ENCODE peak calls at places on chromosomes 6 and 20, in nine cellular contexts. One of them, this sample, is unnamed.

GRCh38 chr20:4714818-4715217 is 6.9 kb upstream of the PRND start:
- DNase-seq in brain microvascular endothelial cell: no peak
- DNase-seq in HCT116: no peak
- DNase-seq in ovary: no peak
- DNase-seq in effector memory CD4-positive, alpha-beta T cell: no peak
- DNase-seq in NT2/D1: no peak
- DNase-seq in body of pancreas: no peak
- DNase-seq in upper lobe of left lung: no peak
- DNase-seq in HepG2: no peak
- DNase-seq in this sample: no peak

GRCh38 chr20:2330090-2330695 is 34.4 kb downstream of the TGM3 start:
- DNase-seq in brain microvascular endothelial cell: no peak
- DNase-seq in NT2/D1: no peak
- DNase-seq in upper lobe of left lung: no peak
- DNase-seq in HCT116: no peak
- DNase-seq in HepG2: no peak
- DNase-seq in body of pancreas: peak; percentile 50
- DNase-seq in ovary: no peak
- DNase-seq in effector memory CD4-positive, alpha-beta T cell: no peak
- DNase-seq in this sample: no peak

GRCh38 chr20:58161192-58161591 is 67.3 kb downstream of the ANKRD60 start:
- DNase-seq in NT2/D1: no peak
- DNase-seq in HCT116: no peak
- DNase-seq in HepG2: no peak
- DNase-seq in body of pancreas: no peak
- DNase-seq in effector memory CD4-positive, alpha-beta T cell: no peak
- DNase-seq in ovary: no peak
- DNase-seq in brain microvascular endothelial cell: no peak
- DNase-seq in upper lobe of left lung: no peak
- DNase-seq in this sample: no peak

GRCh38 chr20:1696521-1697209 is 39.1 kb upstream of the SIRPG start:
- DNase-seq in HCT116: no peak
- DNase-seq in HepG2: no peak
- DNase-seq in NT2/D1: no peak
- DNase-seq in upper lobe of left lung: no peak
- DNase-seq in brain microvascular endothelial cell: no peak
- DNase-seq in ovary: no peak
- DNase-seq in effector memory CD4-positive, alpha-beta T cell: no peak
- DNase-seq in body of pancreas: no peak
- DNase-seq in this sample: no peak

GRCh38 chr20:17500271-17500670 is 30.9 kb downstream of the BFSP1 start:
- DNase-seq in upper lobe of left lung: peak; percentile 8
- DNase-seq in NT2/D1: no peak
- DNase-seq in HCT116: no peak
- DNase-seq in ovary: no peak
- DNase-seq in brain microvascular endothelial cell: no peak
- DNase-seq in effector memory CD4-positive, alpha-beta T cell: no peak
- DNase-seq in HepG2: no peak
- DNase-seq in body of pancreas: no peak
- DNase-seq in this sample: no peak

GRCh38 chr20:15162061-15162740 is 824.8 kb upstream of the FLRT3 start:
- DNase-seq in effector memory CD4-positive, alpha-beta T cell: no peak
- DNase-seq in brain microvascular endothelial cell: no peak
- DNase-seq in HCT116: no peak
- DNase-seq in body of pancreas: no peak
- DNase-seq in NT2/D1: no peak
- DNase-seq in ovary: no peak
- DNase-seq in HepG2: no peak
- DNase-seq in upper lobe of left lung: no peak
- DNase-seq in this sample: peak; percentile 18

GRCh38 chr6:99002826-99003225 is 55.1 kb upstream of the FBXL4 start:
- DNase-seq in HepG2: no peak
- DNase-seq in HCT116: no peak
- DNase-seq in effector memory CD4-positive, alpha-beta T cell: no peak
- DNase-seq in ovary: no peak
- DNase-seq in upper lobe of left lung: no peak
- DNase-seq in NT2/D1: no peak
- DNase-seq in body of pancreas: no peak
- DNase-seq in brain microvascular endothelial cell: no peak
- DNase-seq in this sample: no peak

GRCh38 chr20:63957004-63957689 is 931 bp upstream of the UCKL1 start:
- DNase-seq in NT2/D1: peak; percentile 65
- DNase-seq in effector memory CD4-positive, alpha-beta T cell: peak; percentile 61
- DNase-seq in brain microvascular endothelial cell: no peak
- DNase-seq in upper lobe of left lung: peak; percentile 55
- DNase-seq in ovary: peak; percentile 79
- DNase-seq in HepG2: peak; percentile 85
- DNase-seq in body of pancreas: peak; percentile 68
- DNase-seq in HCT116: peak; percentile 73
- DNase-seq in this sample: peak; percentile 62

GRCh38 chr6:30647802-30648460 is 998 bp downstream of the C6orf136 start:
- DNase-seq in upper lobe of left lung: no peak
- DNase-seq in effector memory CD4-positive, alpha-beta T cell: no peak
- DNase-seq in HepG2: no peak
- DNase-seq in HCT116: no peak
- DNase-seq in ovary: no peak
- DNase-seq in body of pancreas: no peak
- DNase-seq in brain microvascular endothelial cell: no peak
- DNase-seq in NT2/D1: no peak
- DNase-seq in this sample: no peak

GRCh38 chr20:45067558-45067957 is 33.4 kb downstream of the KCNS1 start:
- DNase-seq in body of pancreas: no peak
- DNase-seq in ovary: no peak
- DNase-seq in HCT116: no peak
- DNase-seq in effector memory CD4-positive, alpha-beta T cell: no peak
- DNase-seq in upper lobe of left lung: no peak
- DNase-seq in HepG2: no peak
- DNase-seq in brain microvascular endothelial cell: no peak
- DNase-seq in NT2/D1: no peak
- DNase-seq in this sample: no peak

GRCh38 chr6:158488065-158488464 is 71.8 kb upstream of the TMEM181 start:
- DNase-seq in upper lobe of left lung: no peak
- DNase-seq in body of pancreas: no peak
- DNase-seq in HCT116: peak; percentile 63
- DNase-seq in HepG2: no peak
- DNase-seq in brain microvascular endothelial cell: peak; percentile 94
- DNase-seq in effector memory CD4-positive, alpha-beta T cell: no peak
- DNase-seq in NT2/D1: no peak
- DNase-seq in ovary: no peak
- DNase-seq in this sample: no peak

GRCh38 chr20:63222541-63222940 is 6.6 kb upstream of the YTHDF1 start:
- DNase-seq in brain microvascular endothelial cell: no peak
- DNase-seq in upper lobe of left lung: no peak
- DNase-seq in ovary: no peak
- DNase-seq in NT2/D1: no peak
- DNase-seq in HepG2: no peak
- DNase-seq in HCT116: no peak
- DNase-seq in effector memory CD4-positive, alpha-beta T cell: no peak
- DNase-seq in body of pancreas: no peak
- DNase-seq in this sample: no peak

GRCh38 chr6:154356690-154357089 is at the start of gene IPCEF1:
- DNase-seq in brain microvascular endothelial cell: no peak
- DNase-seq in body of pancreas: no peak
- DNase-seq in effector memory CD4-positive, alpha-beta T cell: no peak
- DNase-seq in HCT116: no peak
- DNase-seq in HepG2: no peak
- DNase-seq in upper lobe of left lung: no peak
- DNase-seq in NT2/D1: no peak
- DNase-seq in ovary: no peak
- DNase-seq in this sample: no peak

GRCh38 chr6:3294921-3295871 is 36.4 kb downstream of the PSMG4 start:
- DNase-seq in effector memory CD4-positive, alpha-beta T cell: no peak
- DNase-seq in HCT116: no peak
- DNase-seq in body of pancreas: peak; percentile 30
- DNase-seq in HepG2: peak; percentile 25
- DNase-seq in NT2/D1: no peak
- DNase-seq in brain microvascular endothelial cell: no peak
- DNase-seq in upper lobe of left lung: no peak
- DNase-seq in ovary: no peak
- DNase-seq in this sample: no peak
- H3K36me3 ChIP-seq in effector memory CD4-positive, alpha-beta T cell: no peaks in the 10 kb centered on the region
- H3K36me3 ChIP-seq in HCT116: no peaks in the 10 kb centered on the region
- H3K36me3 ChIP-seq in body of pancreas: no peaks in the 10 kb centered on the region
- H3K36me3 ChIP-seq in HepG2: peaks cover 83% of the 10 kb centered on the region
- H3K36me3 ChIP-seq in NT2/D1: peaks cover 24% of the 10 kb centered on the region
- H3K36me3 ChIP-seq in brain microvascular endothelial cell: no peaks in the 10 kb centered on the region
- H3K36me3 ChIP-seq in upper lobe of left lung: no peaks in the 10 kb centered on the region
- H3K36me3 ChIP-seq in ovary: no peaks in the 10 kb centered on the region
- H3K36me3 ChIP-seq in this sample: no peaks in the 10 kb centered on the region

GRCh38 chr6:56624046-56624727 is 18.5 kb downstream of the DST start:
- DNase-seq in upper lobe of left lung: no peak
- DNase-seq in ovary: no peak
- DNase-seq in body of pancreas: no peak
- DNase-seq in HepG2: peak; percentile 89
- DNase-seq in HCT116: no peak
- DNase-seq in NT2/D1: no peak
- DNase-seq in effector memory CD4-positive, alpha-beta T cell: no peak
- DNase-seq in brain microvascular endothelial cell: no peak
- DNase-seq in this sample: no peak
- H3K36me3 ChIP-seq in upper lobe of left lung: no peaks in the 10 kb centered on the region
- H3K36me3 ChIP-seq in ovary: no peaks in the 10 kb centered on the region
- H3K36me3 ChIP-seq in body of pancreas: no peaks in the 10 kb centered on the region
- H3K36me3 ChIP-seq in HepG2: peaks cover 7% of the 10 kb centered on the region
- H3K36me3 ChIP-seq in HCT116: peaks cover 55% of the 10 kb centered on the region
- H3K36me3 ChIP-seq in NT2/D1: peaks cover 47% of the 10 kb centered on the region
- H3K36me3 ChIP-seq in effector memory CD4-positive, alpha-beta T cell: no peaks in the 10 kb centered on the region
- H3K36me3 ChIP-seq in brain microvascular endothelial cell: peaks cover 53% of the 10 kb centered on the region
- H3K36me3 ChIP-seq in this sample: peaks cover 1% of the 10 kb centered on the region

GRCh38 chr6:79057746-79058145 is 20.3 kb downstream of the PHIP start:
- DNase-seq in effector memory CD4-positive, alpha-beta T cell: no peak
- DNase-seq in HepG2: no peak
- DNase-seq in HCT116: no peak
- DNase-seq in body of pancreas: no peak
- DNase-seq in ovary: no peak
- DNase-seq in upper lobe of left lung: no peak
- DNase-seq in brain microvascular endothelial cell: no peak
- DNase-seq in NT2/D1: no peak
- DNase-seq in this sample: no peak
- H3K36me3 ChIP-seq in effector memory CD4-positive, alpha-beta T cell: peaks cover 39% of the 10 kb centered on the region
- H3K36me3 ChIP-seq in HepG2: peaks cover 53% of the 10 kb centered on the region
- H3K36me3 ChIP-seq in HCT116: peaks cover 11% of the 10 kb centered on the region
- H3K36me3 ChIP-seq in body of pancreas: peaks cover 14% of the 10 kb centered on the region
- H3K36me3 ChIP-seq in ovary: no peaks in the 10 kb centered on the region
- H3K36me3 ChIP-seq in upper lobe of left lung: no peaks in the 10 kb centered on the region
- H3K36me3 ChIP-seq in brain microvascular endothelial cell: peaks cover 14% of the 10 kb centered on the region
- H3K36me3 ChIP-seq in NT2/D1: peaks cover 58% of the 10 kb centered on the region
- H3K36me3 ChIP-seq in this sample: peaks cover 4% of the 10 kb centered on the region

DNA sequence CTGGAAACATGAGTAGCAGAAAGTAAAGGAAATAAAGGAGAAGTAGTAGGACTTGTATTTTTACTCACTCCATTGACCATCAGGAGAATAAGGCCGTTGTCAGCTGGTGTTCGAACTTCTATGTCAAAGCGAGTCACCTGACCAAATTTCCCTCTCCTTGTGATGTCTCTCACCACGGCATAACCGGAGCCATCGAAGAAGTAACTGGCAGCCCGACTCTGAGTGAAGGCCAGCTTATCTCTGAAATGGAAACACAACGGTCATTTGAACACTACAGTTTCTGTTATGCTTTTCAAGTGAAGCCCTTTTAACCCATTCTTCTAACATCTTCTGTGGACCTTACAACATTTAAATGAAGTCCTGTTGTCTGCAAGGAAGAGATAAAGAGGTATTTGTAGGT is 51.7 kb downstream of the FAM229B start:
- DNase-seq in ovary: no peak
- DNase-seq in body of pancreas: no peak
- DNase-seq in HCT116: no peak
- DNase-seq in NT2/D1: no peak
- DNase-seq in brain microvascular endothelial cell: no peak
- DNase-seq in effector memory CD4-positive, alpha-beta T cell: no peak
- DNase-seq in HepG2: no peak
- DNase-seq in upper lobe of left lung: no peak
- DNase-seq in this sample: no peak
- H3K36me3 ChIP-seq in ovary: no peaks in the 10 kb centered on the region
- H3K36me3 ChIP-seq in body of pancreas: no peaks in the 10 kb centered on the region
- H3K36me3 ChIP-seq in HCT116: no peaks in the 10 kb centered on the region
- H3K36me3 ChIP-seq in NT2/D1: no peaks in the 10 kb centered on the region
- H3K36me3 ChIP-seq in brain microvascular endothelial cell: peaks cover 85% of the 10 kb centered on the region
- H3K36me3 ChIP-seq in effector memory CD4-positive, alpha-beta T cell: no peaks in the 10 kb centered on the region
- H3K36me3 ChIP-seq in HepG2: no peaks in the 10 kb centered on the region
- H3K36me3 ChIP-seq in upper lobe of left lung: no peaks in the 10 kb centered on the region
- H3K36me3 ChIP-seq in this sample: no peaks in the 10 kb centered on the region

GRCh38 chr20:32440069-32440757 is 82.1 kb downstream of the ASXL1 start:
- DNase-seq in brain microvascular endothelial cell: no peak
- DNase-seq in HepG2: no peak
- DNase-seq in NT2/D1: no peak
- DNase-seq in body of pancreas: no peak
- DNase-seq in upper lobe of left lung: peak; percentile 8
- DNase-seq in effector memory CD4-positive, alpha-beta T cell: no peak
- DNase-seq in ovary: no peak
- DNase-seq in HCT116: no peak
- DNase-seq in this sample: no peak
- H3K36me3 ChIP-seq in brain microvascular endothelial cell: peaks cover 72% of the 10 kb centered on the region
- H3K36me3 ChIP-seq in HepG2: peaks cover 67% of the 10 kb centered on the region
- H3K36me3 ChIP-seq in NT2/D1: peaks cover 50% of the 10 kb centered on the region
- H3K36me3 ChIP-seq in body of pancreas: peaks cover 16% of the 10 kb centered on the region
- H3K36me3 ChIP-seq in upper lobe of left lung: peaks cover 10% of the 10 kb centered on the region
- H3K36me3 ChIP-seq in effector memory CD4-positive, alpha-beta T cell: peaks cover 65% of the 10 kb centered on the region
- H3K36me3 ChIP-seq in ovary: no peaks in the 10 kb centered on the region
- H3K36me3 ChIP-seq in HCT116: peaks cover 21% of the 10 kb centered on the region
- H3K36me3 ChIP-seq in this sample: peaks cover 36% of the 10 kb centered on the region

GRCh38 chr20:61424628-61425420 is 172.8 kb downstream of the CDH4 start:
- DNase-seq in HCT116: no peak
- DNase-seq in brain microvascular endothelial cell: no peak
- DNase-seq in upper lobe of left lung: no peak
- DNase-seq in HepG2: no peak
- DNase-seq in effector memory CD4-positive, alpha-beta T cell: no peak
- DNase-seq in body of pancreas: no peak
- DNase-seq in NT2/D1: no peak
- DNase-seq in ovary: no peak
- DNase-seq in this sample: no peak
- H3K36me3 ChIP-seq in HCT116: no peaks in the 10 kb centered on the region
- H3K36me3 ChIP-seq in brain microvascular endothelial cell: no peaks in the 10 kb centered on the region
- H3K36me3 ChIP-seq in upper lobe of left lung: no peaks in the 10 kb centered on the region
- H3K36me3 ChIP-seq in HepG2: no peaks in the 10 kb centered on the region
- H3K36me3 ChIP-seq in effector memory CD4-positive, alpha-beta T cell: no peaks in the 10 kb centered on the region
- H3K36me3 ChIP-seq in body of pancreas: no peaks in the 10 kb centered on the region
- H3K36me3 ChIP-seq in NT2/D1: no peaks in the 10 kb centered on the region
- H3K36me3 ChIP-seq in ovary: no peaks in the 10 kb centered on the region
- H3K36me3 ChIP-seq in this sample: no peaks in the 10 kb centered on the region

GRCh38 chr20:46388945-46389344 is 17.5 kb downstream of the ELMO2 start:
- DNase-seq in ovary: no peak
- DNase-seq in effector memory CD4-positive, alpha-beta T cell: no peak
- DNase-seq in HCT116: no peak
- DNase-seq in NT2/D1: no peak
- DNase-seq in HepG2: no peak
- DNase-seq in body of pancreas: no peak
- DNase-seq in brain microvascular endothelial cell: no peak
- DNase-seq in upper lobe of left lung: no peak
- DNase-seq in this sample: no peak
- H3K36me3 ChIP-seq in ovary: no peaks in the 10 kb centered on the region
- H3K36me3 ChIP-seq in effector memory CD4-positive, alpha-beta T cell: peaks cover 82% of the 10 kb centered on the region
- H3K36me3 ChIP-seq in HCT116: peaks cover 30% of the 10 kb centered on the region
- H3K36me3 ChIP-seq in NT2/D1: peaks cover 93% of the 10 kb centered on the region
- H3K36me3 ChIP-seq in HepG2: peaks cover 87% of the 10 kb centered on the region
- H3K36me3 ChIP-seq in body of pancreas: peaks cover 34% of the 10 kb centered on the region
- H3K36me3 ChIP-seq in brain microvascular endothelial cell: peaks cover 54% of the 10 kb centered on the region
- H3K36me3 ChIP-seq in upper lobe of left lung: peaks cover 33% of the 10 kb centered on the region
- H3K36me3 ChIP-seq in this sample: peaks cover 29% of the 10 kb centered on the region

This sample was measured in GM06990.